ENCODE peak calls at places on chromosome 2, in four cellular contexts. K is Peyer's patch, H is foreskin fibroblast, Z is PC-3. X is an unnamed sample.

GRCh38 chr2:62919041-62919440 is 131.6 kb upstream of the OTX1 start:
- DNase-seq in K (no peak), H (no peak), Z (no peak), X (no peak)

GRCh38 chr2:42138163-42139016 is 30.8 kb upstream of the EML4 start:
- DNase-seq in K (no peak), H (peak; percentile 92), Z (peak; percentile 95), X (peak; percentile 25)

GRCh38 chr2:156021326-156022040 is 311.0 kb downstream of the NR4A2 start:
- DNase-seq in K (no peak), H (no peak), Z (peak; percentile 48), X (peak; percentile 84)

GRCh38 chr2:110806053-110806452 is 73.7 kb downstream of the ACOXL start:
- DNase-seq in K (no peak), H (no peak), Z (no peak), X (no peak)

GRCh38 chr2:75640621-75641121 is 5.9 kb upstream of the MRPL19 start:
- DNase-seq in K (peak; percentile 63), H (peak; percentile 67), Z (peak; percentile 79), X (no peak)

GRCh38 chr2:15300645-15301573 is 260.2 kb downstream of the NBAS start:
- DNase-seq in K (no peak), H (no peak), Z (no peak), X (no peak)

GRCh38 chr2:237501892-237502513 is 15.0 kb downstream of the MLPH start:
- DNase-seq in K (no peak), H (no peak), Z (peak; percentile 13), X (peak; percentile 74)

GRCh38 chr2:191026377-191026776 is 12.4 kb upstream of the STAT1 start:
- DNase-seq in K (no peak), H (no peak), Z (no peak), X (no peak)

GRCh38 chr2:102112692-102113665 is 29.6 kb upstream of the IL1R1 start:
- DNase-seq in K (no peak), H (peak; percentile 54), Z (no peak), X (no peak)

GRCh38 chr2:241095594-241096290 is 6.3 kb downstream of the MTERF4 start:
- DNase-seq in K (no peak), H (no peak), Z (no peak), X (no peak)

GRCh38 chr2:177808984-177809809 is 263.4 kb downstream of the PDE11A start:
- DNase-seq in K (no peak), H (no peak), Z (no peak), X (no peak)

GRCh38 chr2:177806025-177806424 is 266.6 kb downstream of the PDE11A start:
- DNase-seq in K (no peak), H (no peak), Z (no peak), X (no peak)
- H3K4me3 ChIP-seq in K (no peak overlapping the region), H (no peak overlapping the region), Z (no peak overlapping the region), X (no peak overlapping the region)

GRCh38 chr2:170155022-170155722 is 22.8 kb upstream of the MYO3B start:
- DNase-seq in K (no peak), H (peak; percentile 64), Z (peak; percentile 74), X (peak; percentile 44)
- H3K4me3 ChIP-seq in K (no peak overlapping the region), H (no peak overlapping the region), Z (no peak overlapping the region), X (no peak overlapping the region)

GRCh38 chr2:124647245-124647644 is 622.2 kb downstream of the CNTNAP5 start:
- DNase-seq in K (no peak), H (no peak), Z (no peak), X (no peak)
- H3K4me3 ChIP-seq in K (no peak overlapping the region), H (no peak overlapping the region), Z (no peak overlapping the region), X (no peak overlapping the region)

DNA sequence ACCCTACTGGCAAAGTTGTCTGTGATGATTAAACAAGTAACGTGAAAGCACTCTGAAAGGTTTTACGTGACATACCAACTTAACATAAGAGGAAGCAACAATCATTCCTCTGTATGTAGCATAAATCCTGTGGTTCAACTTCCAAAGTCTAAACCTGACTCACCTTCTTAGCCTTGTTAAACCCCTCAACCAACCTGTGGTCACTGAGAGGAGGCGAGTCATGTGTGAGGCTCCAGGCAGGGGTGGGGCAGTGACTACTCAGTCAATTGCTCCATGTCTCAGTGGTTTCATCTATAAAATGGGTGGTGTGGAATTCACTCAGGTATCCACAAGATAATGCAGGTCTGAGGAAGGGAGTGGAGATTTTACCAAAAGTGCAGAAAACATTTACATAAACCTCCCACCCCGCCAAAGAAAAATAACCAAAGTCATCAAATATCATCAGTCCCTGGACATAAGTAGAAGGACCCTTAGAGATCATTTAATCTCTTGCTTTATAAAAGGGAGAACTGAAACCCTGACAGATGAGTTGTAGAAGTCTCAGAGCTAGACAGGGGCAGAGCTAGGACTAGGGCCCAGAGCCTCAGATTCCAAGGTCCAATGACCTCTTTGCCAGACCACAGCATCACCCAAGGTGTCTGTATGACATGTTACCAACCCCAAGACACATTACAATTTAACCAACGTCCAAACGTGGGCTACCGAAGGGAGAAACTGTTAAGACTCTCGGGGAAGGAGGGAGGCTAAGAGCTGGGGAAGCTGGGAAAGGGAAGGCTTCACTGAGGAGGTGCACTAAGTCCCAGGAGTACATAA is 3.7 kb upstream of the PCBP1 start:
- DNase-seq in K (peak; percentile 72), H (no peak), Z (peak; percentile 96), X (no peak)
- H3K4me3 ChIP-seq in K (no peak overlapping the region), H (no peak overlapping the region), Z (peak overlapping the region; percentile 6), X (no peak overlapping the region)

GRCh38 chr2:239268082-239268481 is 132.7 kb downstream of the HDAC4 start:
- DNase-seq in K (peak; percentile 84), H (no peak), Z (peak; percentile 39), X (peak; percentile 75)

GRCh38 chr2:239265681-239266435 is 135.0 kb downstream of the HDAC4 start:
- DNase-seq in K (peak; percentile 55), H (no peak), Z (no peak), X (no peak)

GRCh38 chr2:239266436-239266770 is 134.4 kb downstream of the HDAC4 start:
- DNase-seq in K (no peak), H (no peak), Z (no peak), X (no peak)

GRCh38 chr2:239267411-239267941 is 133.3 kb downstream of the HDAC4 start:
- DNase-seq in K (peak; percentile 78), H (peak; percentile 57), Z (peak; percentile 80), X (no peak)

DNA sequence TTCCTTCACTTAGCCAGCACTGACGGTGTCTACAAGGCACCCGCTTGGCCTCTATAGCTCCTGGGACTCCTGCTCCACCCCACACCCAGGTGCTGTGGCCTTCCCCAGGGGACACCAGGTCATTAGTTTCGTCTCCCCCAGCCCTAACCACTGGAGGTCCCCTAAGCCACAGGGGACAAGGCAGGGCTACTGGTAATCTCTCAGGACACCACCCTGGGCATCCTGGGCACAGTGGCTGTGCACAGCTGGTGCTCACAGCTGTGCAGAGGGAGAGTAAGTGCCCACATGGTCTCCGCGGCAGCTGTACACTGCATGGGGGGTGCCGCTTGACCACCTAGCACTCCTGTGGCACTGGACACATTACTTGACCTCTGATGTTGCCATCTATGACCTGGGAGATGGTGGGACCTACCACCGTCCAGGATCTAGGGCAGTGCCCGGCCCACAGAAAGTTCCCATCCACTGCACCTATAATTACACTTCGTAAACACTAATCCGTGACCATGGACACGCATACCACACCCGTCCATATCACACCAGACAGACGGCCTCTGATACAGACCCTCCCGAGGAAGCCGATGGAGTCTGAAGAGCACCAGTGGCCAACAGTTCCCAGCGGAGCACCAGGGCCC is 133.9 kb downstream of the HDAC4 start:
- DNase-seq in K (no peak), H (no peak), Z (no peak), X (no peak)
- H3K4me3 ChIP-seq in K (peak overlapping the region; percentile 34), H (no peak overlapping the region), Z (no peak overlapping the region), X (no peak overlapping the region)

GRCh38 chr2:55408098-55408882 is 11.4 kb downstream of the CCDC88A start:
- DNase-seq in K (no peak), H (no peak), Z (peak; percentile 46), X (no peak)

GRCh38 chr2:55401124-55401523 is 18.5 kb downstream of the CCDC88A start:
- DNase-seq in K (no peak), H (no peak), Z (no peak), X (no peak)

GRCh38 chr2:55408946-55409868 is 10.4 kb downstream of the CCDC88A start:
- DNase-seq in K (no peak), H (no peak), Z (no peak), X (no peak)

GRCh38 chr2:55399815-55400214 is 19.8 kb downstream of the CCDC88A start:
- DNase-seq in K (no peak), H (no peak), Z (peak; percentile 24), X (no peak)

DNA sequence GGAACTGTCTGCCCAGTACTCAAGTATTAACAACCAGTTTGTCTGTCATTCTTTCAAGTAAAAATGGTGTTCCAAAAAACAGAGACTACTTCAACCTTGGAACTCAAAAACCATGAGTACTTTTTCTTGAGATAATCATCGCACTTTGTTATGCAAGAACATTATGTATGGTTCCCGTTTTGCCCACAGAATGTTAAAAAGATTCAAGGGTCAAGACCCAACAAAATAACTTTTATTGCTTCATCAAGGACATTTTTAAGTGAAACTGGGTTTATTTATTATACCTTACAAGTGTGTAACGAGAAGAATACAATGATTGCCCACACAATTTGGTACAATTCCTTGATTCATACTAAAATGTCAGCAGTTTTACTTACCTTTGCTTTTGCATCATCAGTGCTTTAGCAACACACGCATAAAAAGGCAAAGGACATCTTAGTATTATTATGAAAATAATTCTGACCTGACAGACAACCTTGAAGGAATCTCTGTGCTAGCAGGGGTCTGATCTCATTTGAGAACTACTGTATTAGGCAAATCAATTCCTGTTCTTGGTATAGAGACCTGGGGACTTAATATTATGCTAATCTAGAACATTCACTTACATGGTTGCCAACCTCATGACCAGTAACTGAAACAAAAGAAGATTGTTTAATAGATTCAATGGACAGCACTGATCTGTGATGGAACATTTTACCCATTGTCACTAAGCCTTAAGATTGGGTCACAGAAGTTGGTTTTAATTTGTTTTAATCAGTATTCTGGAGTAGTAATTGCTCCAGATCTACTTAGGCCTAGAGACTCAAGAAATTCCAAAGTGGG is 16.3 kb downstream of the CCDC88A start:
- DNase-seq in K (no peak), H (no peak), Z (no peak), X (no peak)
- H3K4me3 ChIP-seq in K (no peak overlapping the region), H (no peak overlapping the region), Z (no peak overlapping the region), X (no peak overlapping the region)

GRCh38 chr2:118841828-118842461 is 5.5 kb downstream of the EN1 start:
- DNase-seq in K (no peak), H (no peak), Z (no peak), X (no peak)
- H3K4me3 ChIP-seq in K (peak overlapping the region; percentile 10), H (no peak overlapping the region), Z (no peak overlapping the region), X (no peak overlapping the region)

GRCh38 chr2:71721669-71722068 is 268.3 kb downstream of the DYSF start:
- DNase-seq in K (no peak), H (no peak), Z (no peak), X (no peak)
- H3K4me3 ChIP-seq in K (no peak overlapping the region), H (no peak overlapping the region), Z (no peak overlapping the region), X (no peak overlapping the region)